ENCODE peak calls at places on chromosomes 5 and 9, in nine cellular contexts. A is fibroblast of pulmonary artery, O is SHP77 treated with DMSO at 0.1 percent for 48 hours, K is fibroblast of gingiva, J is M059J, C is aorta, H is mesothelial cell of epicardium, L is DMS 273 treated with DMSO at 0.1 percent for 48 hours, I is hepatic stellate cell. Y is an unnamed sample.

GRCh38 chr9:33108472-33108871 is 32.0 kb upstream of the SMU1 start:
- DNase-seq in O (no peak), L (no peak), H (no peak), K (no peak), I (no peak), J (no peak), C (no peak), A (no peak), Y (no peak)

GRCh38 chr5:24823625-24824024 is 178.8 kb upstream of the CDH10 start:
- DNase-seq in A (no peak), H (no peak), L (no peak), J (peak), C (no peak), O (no peak), I (no peak), K (no peak), Y (no peak)

GRCh38 chr9:132201780-132202703 is 40.2 kb downstream of the NTNG2 start:
- DNase-seq in A (no peak), I (no peak), H (no peak), O (peak), L (no peak), J (no peak), C (no peak), K (no peak), Y (no peak)

GRCh38 chr5:111848374-111848914 is 91.5 kb upstream of the NREP start:
- DNase-seq in K (no peak), O (no peak), C (no peak), I (no peak), A (peak), L (no peak), H (no peak), J (peak), Y (no peak)

GRCh38 chr5:53023969-53024368 is 34.8 kb downstream of the ITGA2 start:
- DNase-seq in L (no peak), C (no peak), J (peak), K (peak), H (no peak), A (peak), I (peak), O (no peak), Y (peak)

GRCh38 chr9:125343518-125344284 is 82.1 kb downstream of the GAPVD1 start:
- DNase-seq in H (no peak), J (peak), K (peak), I (peak), L (no peak), C (no peak), A (peak), O (no peak), Y (peak)

GRCh38 chr9:90969021-90969675 is 167.5 kb downstream of the SYK start:
- DNase-seq in K (no peak), A (no peak), L (no peak), O (no peak), C (no peak), H (no peak), J (no peak), I (no peak), Y (no peak)

GRCh38 chr9:134390537-134390936 is 64.3 kb downstream of the RXRA start:
- DNase-seq in O (no peak), J (no peak), K (no peak), A (no peak), L (no peak), C (no peak), I (no peak), H (no peak), Y (no peak)

GRCh38 chr9:97710356-97711222 is 13.4 kb upstream of the XPA start:
- DNase-seq in H (no peak), K (peak), A (peak), O (peak), I (peak), C (peak), J (peak), L (peak), Y (peak)

GRCh38 chr9:118891213-118891612 is 478.0 kb downstream of the BRINP1 start:
- DNase-seq in H (no peak), K (no peak), O (no peak), C (no peak), A (no peak), J (no peak), L (no peak), I (no peak), Y (no peak)

GRCh38 chr9:133980864-133981588 is 11.1 kb downstream of the VAV2 start:
- DNase-seq in J (no peak), L (no peak), K (no peak), O (no peak), C (peak), H (no peak), A (no peak), I (no peak), Y (no peak)

GRCh38 chr9:120456218-120456617 is 123.7 kb downstream of the CDK5RAP2 start:
- DNase-seq in I (no peak), C (no peak), L (no peak), H (no peak), K (no peak), J (no peak), O (no peak), A (no peak), Y (no peak)

GRCh38 chr5:112417931-112418358 is 1.1 kb downstream of the EPB41L4A start:
- DNase-seq in H (no peak), I (no peak), A (peak), O (no peak), C (peak), L (no peak), K (no peak), J (peak), Y (peak)

GRCh38 chr5:33828611-33829286 is 63.0 kb downstream of the ADAMTS12 start:
- DNase-seq in K (no peak), A (no peak), I (no peak), H (no peak), L (no peak), C (no peak), O (no peak), J (peak), Y (no peak)

GRCh38 chr5:22250528-22250927 is 602.6 kb downstream of the CDH12 start:
- DNase-seq in O (no peak), H (no peak), I (no peak), A (no peak), K (no peak), L (no peak), C (no peak), J (no peak), Y (no peak)

GRCh38 chr9:77865385-77865784 is 166.2 kb downstream of the GNAQ start:
- DNase-seq in K (no peak), H (no peak), A (no peak), C (no peak), L (no peak), I (no peak), O (no peak), J (no peak), Y (no peak)

GRCh38 chr9:125763373-125763772 is 16.2 kb downstream of the PBX3 start:
- DNase-seq in C (no peak), J (peak), A (peak), O (peak), L (peak), H (no peak), I (no peak), K (no peak), Y (no peak)

GRCh38 chr5:80275347-80275746 is 19.5 kb upstream of the SERINC5 start:
- DNase-seq in L (peak), A (peak), H (no peak), O (no peak), J (peak), I (peak), C (no peak), K (peak), Y (peak)

GRCh38 chr9:100167912-100168775 is 69.1 kb downstream of the INVS start:
- DNase-seq in I (no peak), L (no peak), O (no peak), C (no peak), H (no peak), J (peak), K (no peak), A (peak), Y (no peak)

GRCh38 chr5:72065751-72066255 is 41.5 kb upstream of the MAP1B start:
- DNase-seq in A (peak), O (no peak), C (no peak), H (no peak), L (peak), J (peak), K (no peak), I (no peak), Y (no peak)

GRCh38 chr5:171782332-171782966 is 3.2 kb upstream of the SMIM23 start:
- DNase-seq in L (no peak), H (no peak), O (peak), A (no peak), I (no peak), J (no peak), C (no peak), K (no peak), Y (no peak)

GRCh38 chr5:68502531-68502930 is 287.0 kb downstream of the PIK3R1 start:
- DNase-seq in A (no peak), K (no peak), I (no peak), J (no peak), O (no peak), L (no peak), C (no peak), H (no peak), Y (no peak)

GRCh38 chr9:93263334-93264229 is 79.6 kb downstream of the WNK2 start:
- DNase-seq in O (no peak), C (no peak), A (no peak), I (no peak), J (no peak), L (no peak), K (no peak), H (no peak), Y (no peak)

GRCh38 chr9:98888794-98889495 is 54.8 kb upstream of the COL15A1 start:
- DNase-seq in L (no peak), C (peak), K (peak), A (no peak), I (no peak), O (no peak), H (no peak), J (no peak), Y (no peak)

GRCh38 chr5:79687911-79688310 is 1.7 kb upstream of the CMYA5 start:
- DNase-seq in A (no peak), O (no peak), I (no peak), L (no peak), J (peak), H (no peak), C (no peak), K (no peak), Y (no peak)

GRCh38 chr9:72129271-72130156 is 19.7 kb upstream of the GDA start:
- DNase-seq in H (no peak), K (no peak), L (no peak), C (no peak), I (no peak), J (no peak), A (no peak), O (no peak), Y (no peak)

GRCh38 chr9:34380511-34381315 is 4.0 kb upstream of the MYORG start:
- DNase-seq in I (peak), K (peak), C (peak), O (peak), H (no peak), L (peak), J (peak), A (peak), Y (peak)

GRCh38 chr9:114452219-114453169 is 52.8 kb downstream of the WHRN start:
- DNase-seq in J (no peak), O (peak), I (no peak), L (no peak), A (no peak), K (no peak), H (no peak), C (no peak), Y (no peak)

GRCh38 chr5:153276151-153276550 is 214.3 kb upstream of the GRIA1 start:
- DNase-seq in L (no peak), J (peak), I (no peak), H (peak), K (no peak), A (peak), O (no peak), C (peak), Y (peak)

GRCh38 chr9:78676623-78677022 is 379.7 kb downstream of the PSAT1 start:
- DNase-seq in C (no peak), J (peak), K (no peak), L (no peak), A (peak), O (no peak), H (no peak), I (no peak), Y (no peak)

GRCh38 chr9:75930766-75931311 is 40.4 kb downstream of the PCSK5 start:
- DNase-seq in L (no peak), H (no peak), I (no peak), K (no peak), O (no peak), C (no peak), A (no peak), J (no peak), Y (no peak)

GRCh38 chr9:93309889-93310425 is 126.0 kb downstream of the WNK2 start:
- DNase-seq in O (no peak), C (no peak), L (no peak), K (no peak), H (no peak), J (peak), I (no peak), A (no peak), Y (no peak)

GRCh38 chr5:172002310-172002709 is 4.1 kb downstream of the FBXW11 start:
- DNase-seq in I (no peak), O (no peak), J (peak), L (no peak), H (no peak), C (no peak), K (no peak), A (peak), Y (no peak)

GRCh38 chr9:8863064-8863463 is 1063.5 kb upstream of the DMAC1 start:
- DNase-seq in L (no peak), K (no peak), O (no peak), C (no peak), A (no peak), H (no peak), J (no peak), I (no peak), Y (no peak)

GRCh38 chr5:14036947-14037346 is 92.5 kb upstream of the DNAH5 start:
- DNase-seq in O (no peak), A (peak), C (no peak), H (no peak), L (no peak), I (no peak), J (peak), K (no peak), Y (no peak)

Y was measured in foreskin melanocyte.